ENCODE peak calls at places on chromosomes 4 and X, in four cellular contexts. E, R, G and O are unnamed samples. For H3K36me3, the result is how much of the 10 kb centered on the place peaks cover.

GRCh38 chr4:40481977-40482376 is 146.8 kb downstream of the CHRNA9 start:
- DNase-seq in G (no peak), R (no peak), E (no peak), O (no peak)

GRCh38 chr4:31037714-31038113 is 317.5 kb downstream of the PCDH7 start:
- DNase-seq in G (no peak), R (no peak), E (no peak), O (no peak)

GRCh38 chrX:19602866-19603620 is 87.7 kb upstream of the MAP3K15 start:
- DNase-seq in E (no peak), R (no peak), G (no peak), O (no peak)

GRCh38 chr4:143089291-143089690 is 95.4 kb upstream of the USP38 start:
- DNase-seq in E (no peak), R (no peak), G (no peak), O (no peak)

GRCh38 chr4:84418032-84418709 is 80.9 kb downstream of the NKX6-1 start:
- DNase-seq in G (no peak), R (no peak), E (no peak), O (no peak)

GRCh38 chr4:8329859-8330761 is 60.6 kb downstream of the HTRA3 start:
- DNase-seq in G (peak), R (peak), E (no peak), O (peak)

GRCh38 chr4:119688439-119688838 is 59.8 kb upstream of the PDE5A start:
- DNase-seq in R (no peak), E (no peak), G (no peak), O (no peak)

GRCh38 chr4:95118507-95118906 is 360.8 kb downstream of the BMPR1B start:
- DNase-seq in G (no peak), E (no peak), R (no peak), O (no peak)

GRCh38 chr4:127484101-127484500 is 148.7 kb upstream of the INTU start:
- DNase-seq in E (no peak), R (no peak), G (no peak), O (no peak)

GRCh38 chrX:17046478-17047097 is 100.1 kb downstream of the REPS2 start:
- DNase-seq in R (peak), G (peak), E (peak), O (peak)

GRCh38 chrX:30530591-30530990 is 47.0 kb downstream of the TASL start:
- DNase-seq in G (no peak), R (no peak), E (no peak), O (no peak)

GRCh38 chr4:165877291-165877690 is 4.3 kb downstream of the TLL1 start:
- DNase-seq in R (no peak), G (no peak), E (no peak), O (no peak)

GRCh38 chrX:38275615-38276014 is 51.7 kb downstream of the RPGR start:
- DNase-seq in R (no peak), E (no peak), G (no peak), O (no peak)

GRCh38 chr4:150723727-150724411 is 141.9 kb downstream of the MAB21L2 start:
- DNase-seq in G (no peak), R (no peak), E (no peak), O (no peak)

GRCh38 chrX:16290997-16291396 is 123.7 kb downstream of the MAGEB17 start:
- DNase-seq in E (no peak), G (no peak), R (no peak), O (no peak)

GRCh38 chr4:117664706-117665444 is 369.4 kb upstream of the NDST3 start:
- DNase-seq in G (no peak), R (no peak), E (no peak), O (no peak)

GRCh38 chr4:47519239-47519883 is 34.3 kb downstream of the ATP10D start:
- DNase-seq in G (no peak), E (no peak), R (no peak), O (no peak)

GRCh38 chr4:122747883-122748282 is 15.4 kb downstream of the BBS12 start:
- DNase-seq in G (no peak), R (no peak), E (no peak), O (no peak)

GRCh38 chr4:24519649-24520048 is 64.7 kb downstream of the DHX15 start:
- DNase-seq in G (no peak), R (no peak), E (no peak), O (no peak)

GRCh38 chrX:153829799-153830631 is at the start of gene PDZD4:
- DNase-seq in R (no peak), E (no peak), G (peak), O (no peak)

GRCh38 chrX:11474021-11474420 is 180.8 kb downstream of the AMELX start:
- DNase-seq in G (no peak), E (no peak), R (no peak), O (no peak)

GRCh38 chrX:150842198-150842553 is 56.3 kb downstream of the CD99L2 start:
- DNase-seq in G (no peak), E (no peak), R (no peak), O (no peak)

GRCh38 chrX:68249401-68249831 is 183.9 kb downstream of the OPHN1 start:
- DNase-seq in R (peak), E (peak), G (peak), O (peak)

GRCh38 chrX:29604381-29604780 is 611.0 kb upstream of the MAGEB2 start:
- DNase-seq in R (no peak), G (no peak), E (no peak), O (no peak)

GRCh38 chrX:49155243-49155899 is 7.2 kb upstream of the MAGIX start:
- DNase-seq in R (no peak), E (no peak), G (peak), O (no peak)

GRCh38 chr4:137968956-137969709 is 273.0 kb downstream of the SLC7A11 start:
- DNase-seq in G (no peak), R (no peak), E (no peak), O (no peak)

GRCh38 chrX:47080215-47080914 is 2.1 kb downstream of the RGN start:
- DNase-seq in R (no peak), G (no peak), E (no peak), O (no peak)

GRCh38 chr4:133147365-133147821 is 1.7 kb upstream of the PCDH10 start:
- DNase-seq in G (no peak), R (no peak), E (no peak), O (no peak)

GRCh38 chrX:3244203-3244743 is 102.2 kb downstream of the MXRA5 start:
- DNase-seq in R (no peak), G (no peak), E (no peak), O (no peak)

GRCh38 chr4:90852232-90852631 is 725.0 kb downstream of the CCSER1 start:
- DNase-seq in E (no peak), G (no peak), R (no peak), O (no peak)

GRCh38 chrX:148049441-148049840 is 68.3 kb downstream of the FMR1NB start:
- DNase-seq in G (no peak), E (no peak), R (no peak), O (no peak)

GRCh38 chr4:123744664-123745290 is 348.2 kb downstream of the SPRY1 start:
- DNase-seq in E (no peak), R (peak), G (peak), O (no peak)

DNA sequence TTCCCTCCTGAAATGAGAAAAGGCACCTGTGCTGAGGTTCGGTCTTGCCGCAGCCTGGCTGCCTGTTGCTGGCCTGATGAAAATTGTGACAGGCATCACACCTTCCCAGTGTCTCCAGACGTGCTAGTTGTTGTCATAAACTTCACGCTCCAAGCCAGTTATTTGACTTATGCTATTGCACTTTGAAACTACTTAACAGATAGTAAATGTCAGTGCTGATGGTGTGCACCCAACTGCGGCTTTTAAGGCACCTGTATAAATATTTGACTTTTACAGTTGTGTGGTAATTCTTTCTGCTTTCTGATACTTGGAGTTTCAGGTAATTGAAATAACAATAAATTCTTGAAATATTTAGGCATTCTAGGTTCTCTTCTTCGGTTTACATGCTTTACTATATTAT is 1.8 kb downstream of the WWC2 start:
- DNase-seq in R (no peak), E (no peak), G (no peak), O (no peak)
- TF ChIP-seq EP300 in R (no peak), E (no peak), G (no peak), O (no peak)

DNA sequence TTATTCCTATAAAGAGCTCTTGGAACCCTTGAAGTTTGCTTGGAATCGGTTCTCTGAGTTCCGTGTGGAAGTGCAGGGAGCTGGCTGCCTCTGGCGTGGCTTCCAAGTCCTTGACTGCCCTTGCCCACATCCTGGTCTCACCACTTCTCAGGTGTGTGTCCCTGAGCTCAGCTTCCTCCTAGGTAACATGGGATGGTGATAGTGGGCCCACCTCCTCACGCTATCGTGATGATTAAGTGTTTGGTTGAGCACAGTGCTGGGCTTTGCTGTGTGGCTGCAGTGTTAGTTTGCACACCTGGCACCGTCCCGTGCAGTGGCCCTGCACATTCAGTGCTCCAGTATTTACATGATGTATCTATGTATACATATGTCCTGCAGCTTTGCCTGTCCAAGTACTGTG is 81.5 kb downstream of the CLDN34 start:
- DNase-seq in R (no peak), E (no peak), G (no peak), O (no peak)
- H3K27ac ChIP-seq in R (no peak), E (no peak), G (peak), O (peak)

GRCh38 chr4:77052352-77052751 is 23.4 kb downstream of the CCNI start:
- DNase-seq in E (peak), R (no peak), G (no peak), O (no peak)
- H3K36me3 ChIP-seq in E (under half), R (under half), G (under half), O (half or more)

GRCh38 chr4:80036949-80037348 is 36.1 kb downstream of the ANTXR2 start:
- DNase-seq in E (no peak), R (no peak), G (no peak), O (no peak)
- TF ChIP-seq EP300 in E (peak), R (no peak), G (peak), O (no peak)

GRCh38 chr4:158200214-158200613 is 10.1 kb upstream of the TMEM144 start:
- DNase-seq in R (no peak), G (no peak), E (no peak), O (no peak)

GRCh38 chr4:158202475-158202874 is 7.8 kb upstream of the TMEM144 start:
- DNase-seq in R (no peak), E (no peak), G (no peak), O (no peak)

GRCh38 chr4:158203929-158204328 is 6.4 kb upstream of the TMEM144 start:
- DNase-seq in E (no peak), R (no peak), G (no peak), O (no peak)

GRCh38 chr4:158197194-158197593 is 13.1 kb upstream of the TMEM144 start:
- DNase-seq in G (no peak), R (no peak), E (no peak), O (no peak)

GRCh38 chr4:158201310-158201709 is 9.0 kb upstream of the TMEM144 start:
- DNase-seq in R (no peak), G (no peak), E (no peak), O (no peak)
- H3K27ac ChIP-seq in R (no peak), G (no peak), E (no peak), O (no peak)

GRCh38 chr4:4284827-4285618 is 4.9 kb downstream of the LYAR start:
- DNase-seq in G (no peak), E (no peak), R (no peak), O (no peak)
- H3K36me3 ChIP-seq in G (under half), E (under half), R (under half), O (under half)

DNA sequence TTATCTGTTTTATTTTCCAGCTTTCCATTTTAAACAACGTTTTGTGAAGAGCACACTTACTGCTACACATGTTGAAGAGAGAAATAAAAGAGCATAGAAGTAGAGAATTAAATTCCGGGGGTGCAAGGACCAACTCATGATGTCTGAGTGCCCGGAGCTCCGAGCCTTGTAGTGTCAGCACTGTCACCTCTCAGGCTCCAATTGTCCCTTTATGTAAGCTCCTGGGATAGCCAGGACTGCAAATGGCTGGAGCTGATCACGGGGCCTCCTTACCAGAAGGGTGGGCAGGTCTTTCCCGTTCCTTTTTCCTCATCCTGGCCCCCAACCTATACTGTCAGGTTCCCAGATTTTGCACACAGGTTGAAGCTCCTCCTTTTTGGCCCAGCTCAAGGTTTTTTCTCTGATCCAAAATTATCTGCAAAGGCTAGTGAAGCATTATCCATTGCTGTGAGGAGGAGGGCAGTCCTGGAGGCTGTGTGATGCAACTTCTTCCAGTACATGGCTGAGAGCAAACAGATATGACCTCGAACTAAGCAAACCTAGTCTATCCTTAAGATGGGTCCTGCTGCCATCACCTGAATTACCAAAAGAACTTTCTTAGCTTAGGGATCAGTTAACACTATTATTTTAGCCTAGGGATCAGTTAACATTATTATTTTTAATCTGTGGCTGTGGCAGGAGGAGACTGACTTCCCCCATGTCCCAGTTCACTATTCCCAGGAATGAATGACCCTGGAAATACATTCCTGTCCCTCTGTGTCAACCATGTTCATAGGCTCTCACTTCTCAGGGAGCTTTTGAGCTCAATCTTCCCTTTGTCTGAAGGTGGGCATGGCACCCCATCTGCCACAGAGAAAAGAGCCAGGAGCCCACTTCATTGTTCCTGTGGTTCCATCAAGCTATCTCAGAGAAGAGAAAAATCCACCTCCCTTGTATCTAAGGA is at the start of gene FGG:
- DNase-seq in E (no peak), G (no peak), R (no peak), O (no peak)
- TF ChIP-seq EP300 in E (no peak), G (no peak), R (no peak), O (no peak)

DNA sequence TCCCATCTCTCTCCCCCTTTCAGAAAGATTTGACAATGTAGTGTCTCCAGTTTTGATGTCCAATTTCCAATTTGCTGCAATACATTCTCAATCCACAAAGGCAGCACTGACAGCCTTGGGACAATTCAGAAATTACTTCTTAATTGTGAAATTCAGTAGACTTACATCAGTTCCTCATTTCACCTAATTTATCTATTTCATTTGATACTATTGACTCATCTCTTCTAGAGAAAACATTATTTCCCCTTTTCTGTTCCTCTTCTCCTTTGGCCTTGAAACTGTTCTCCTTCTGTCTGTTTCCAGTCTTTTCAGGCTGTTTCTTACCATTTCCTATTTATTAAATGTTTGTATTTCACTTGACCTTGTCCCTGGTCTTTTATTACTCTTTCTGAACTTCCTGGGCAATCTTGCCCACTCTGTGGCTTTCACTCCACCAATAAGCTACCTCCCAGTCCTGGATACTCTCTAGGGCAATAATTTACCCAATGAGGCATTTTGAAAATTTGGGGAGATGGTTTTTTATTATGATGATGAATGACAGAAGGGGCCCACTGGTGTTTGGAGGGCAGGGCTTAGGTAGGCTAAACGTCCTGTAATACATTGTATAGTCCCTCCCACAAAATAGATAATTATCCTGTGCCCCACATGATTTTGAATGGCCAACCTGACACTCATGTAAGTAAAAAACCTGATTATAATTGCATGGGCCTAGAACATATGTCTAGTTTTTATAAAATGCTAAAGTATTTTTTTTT is 498.0 kb upstream of the BOD1L1 start:
- DNase-seq in E (no peak), R (no peak), G (no peak), O (no peak)
- H3K27ac ChIP-seq in E (no peak), R (no peak), G (no peak), O (no peak)

GRCh38 chr4:887034-887763 is 44.9 kb downstream of the GAK start:
- DNase-seq in E (no peak), G (no peak), R (no peak), O (no peak)

GRCh38 chr4:888029-888428 is 44.1 kb downstream of the GAK start:
- DNase-seq in R (no peak), G (no peak), E (no peak), O (no peak)

GRCh38 chr4:885353-885752 is 46.8 kb downstream of the GAK start:
- DNase-seq in E (no peak), G (no peak), R (no peak), O (no peak)

GRCh38 chr4:884259-884658 is 47.9 kb downstream of the GAK start:
- DNase-seq in R (no peak), G (no peak), E (no peak), O (no peak)

DNA sequence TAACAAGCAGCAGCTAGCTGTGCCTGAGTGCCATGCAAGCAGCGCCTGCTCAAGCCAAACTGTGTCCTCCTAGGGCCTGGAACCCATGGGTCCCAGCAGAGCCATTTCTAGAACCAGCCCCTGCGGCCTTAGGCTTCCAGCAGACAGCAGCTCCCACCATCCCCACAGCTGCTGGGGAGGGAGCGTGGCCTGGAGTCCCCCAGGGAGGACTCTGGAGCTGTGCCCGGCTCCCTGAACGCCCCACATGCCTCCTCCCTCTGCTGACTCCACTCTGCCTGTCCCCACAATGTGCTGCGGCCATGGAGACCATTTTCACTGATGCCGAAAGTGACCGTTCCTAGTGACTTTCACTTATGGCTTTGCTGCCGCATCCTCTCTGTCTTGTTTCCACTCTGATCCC is 45.9 kb downstream of the GAK start:
- DNase-seq in E (no peak), G (no peak), R (no peak), O (no peak)
- H3K36me3 ChIP-seq in E (under half), G (under half), R (under half), O (half or more)